ENCODE peak calls at places on chromosomes 12 and 14, in four cellular contexts. A is left ventricle myocardium inferior; L is CD4-positive, alpha-beta T cell; U is neural progenitor cell. Y is an unnamed sample.
A peak's percentile ranks its signal among the peaks of the same experiment; 100 is the strongest.

GRCh38 chr12:62922539-62922938 is 12.4 kb downstream of the PPM1H start:
- DNase-seq in L (no peak), U (no peak), A (no peak), Y (no peak)

GRCh38 chr12:95480230-95480629 is 6.3 kb downstream of the METAP2 start:
- DNase-seq in U (no peak), L (no peak), A (no peak), Y (no peak)

GRCh38 chr12:104570174-104570907 is 113.6 kb downstream of the CHST11 start:
- DNase-seq in U (no peak), A (no peak), L (no peak), Y (no peak)

GRCh38 chr12:125203145-125203765 is 138.0 kb downstream of the AACS start:
- DNase-seq in U (no peak), L (no peak), A (no peak), Y (no peak)

GRCh38 chr12:78343657-78344056 is 513.0 kb downstream of the NAV3 start:
- DNase-seq in A (no peak), U (no peak), L (no peak), Y (no peak)

GRCh38 chr14:45699451-45699850 is 446.4 kb upstream of the MIS18BP1 start:
- DNase-seq in L (no peak), U (no peak), A (no peak), Y (no peak)

GRCh38 chr14:79161576-79161975 is 991.4 kb downstream of the NRXN3 start:
- DNase-seq in L (no peak), A (no peak), U (peak; percentile 80), Y (no peak)

GRCh38 chr12:49979061-49979586 is 6.4 kb downstream of the AQP6 start:
- DNase-seq in L (no peak), U (no peak), A (no peak), Y (no peak)

GRCh38 chr14:103541494-103541943 is 12.5 kb downstream of the TRMT61A start:
- DNase-seq in L (no peak), A (no peak), U (no peak), Y (no peak)

GRCh38 chr12:50569876-50570275 is 65.1 kb downstream of the DIP2B start:
- DNase-seq in L (no peak), A (no peak), U (no peak), Y (no peak)

GRCh38 chr14:27668531-27668930 is 1070.7 kb upstream of the NOVA1 start:
- DNase-seq in L (no peak), A (no peak), U (no peak), Y (no peak)

DNA sequence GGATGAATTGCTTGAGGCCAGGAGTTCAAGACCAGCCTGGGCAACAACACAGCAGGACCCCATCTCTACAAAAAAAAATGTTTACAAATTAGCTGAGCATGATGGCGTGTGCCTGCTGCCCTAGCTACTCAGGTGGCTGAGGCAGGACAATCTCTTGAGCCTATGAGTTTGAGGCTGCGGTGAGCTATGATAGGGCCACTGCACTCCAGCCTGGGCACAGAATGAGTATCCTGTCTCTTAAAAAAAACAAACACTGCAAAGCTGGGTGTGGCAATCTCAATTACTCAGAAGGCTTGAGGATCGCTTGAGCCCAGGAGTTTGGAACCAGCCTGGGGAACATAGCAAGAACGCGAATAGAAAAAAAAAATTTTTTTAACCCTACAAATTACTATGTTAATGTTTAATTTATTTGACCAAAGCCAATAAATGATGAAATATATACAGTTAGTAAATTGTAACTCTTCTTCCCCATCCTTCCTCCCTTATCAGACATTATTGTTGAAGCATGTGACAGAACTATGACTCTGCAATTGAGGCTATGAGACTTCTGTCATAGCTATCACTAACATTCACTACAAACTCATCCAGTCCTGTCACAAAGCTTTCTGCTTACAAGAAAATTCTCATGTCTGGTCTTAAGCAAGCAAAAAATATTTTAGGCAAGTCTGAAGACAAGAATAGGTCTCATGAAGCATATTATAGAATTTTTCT is 9.8 kb downstream of the BTBD7 start:
- DNase-seq in A (no peak), U (no peak), L (no peak), Y (no peak)
- H3K9me3 ChIP-seq in A (no peaks in the 10 kb centered on the region), U (no peaks in the 10 kb centered on the region), L (no peaks in the 10 kb centered on the region), Y (no peaks in the 10 kb centered on the region)

GRCh38 chr14:26200675-26201074 is 397.2 kb downstream of the NOVA1 start:
- DNase-seq in U (no peak), L (no peak), A (no peak), Y (no peak)

GRCh38 chr14:26204954-26205479 is 392.8 kb downstream of the NOVA1 start:
- DNase-seq in U (peak; percentile 80), A (peak; percentile 39), L (no peak), Y (no peak)

GRCh38 chr14:26204362-26204953 is 393.4 kb downstream of the NOVA1 start:
- DNase-seq in L (no peak), A (no peak), U (peak; percentile 53), Y (no peak)

DNA sequence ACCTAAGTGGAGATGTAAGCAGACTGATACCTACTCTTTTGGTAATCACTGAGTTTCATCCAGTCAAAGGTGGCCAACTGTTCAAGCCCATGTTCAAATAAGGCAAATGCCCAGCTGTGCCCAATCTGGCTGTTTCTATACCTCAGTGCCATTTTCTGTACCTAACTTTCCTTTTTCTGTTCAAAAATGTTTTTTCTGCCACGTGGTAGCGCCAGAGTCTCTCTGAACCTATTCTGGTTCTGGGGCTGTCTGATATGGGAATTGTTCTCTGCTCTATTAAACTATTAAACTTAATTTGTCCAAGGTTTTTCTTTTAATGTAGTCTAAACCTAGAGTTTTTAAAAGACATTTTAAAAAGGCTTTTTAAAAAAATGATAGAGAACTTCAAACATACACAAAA is 391.2 kb downstream of the NOVA1 start:
- DNase-seq in L (no peak), U (no peak), A (no peak), Y (no peak)
- H3K9me3 ChIP-seq in L (peaks cover 3% of the 10 kb centered on the region), U (no peaks in the 10 kb centered on the region), A (no peaks in the 10 kb centered on the region), Y (no peaks in the 10 kb centered on the region)

DNA sequence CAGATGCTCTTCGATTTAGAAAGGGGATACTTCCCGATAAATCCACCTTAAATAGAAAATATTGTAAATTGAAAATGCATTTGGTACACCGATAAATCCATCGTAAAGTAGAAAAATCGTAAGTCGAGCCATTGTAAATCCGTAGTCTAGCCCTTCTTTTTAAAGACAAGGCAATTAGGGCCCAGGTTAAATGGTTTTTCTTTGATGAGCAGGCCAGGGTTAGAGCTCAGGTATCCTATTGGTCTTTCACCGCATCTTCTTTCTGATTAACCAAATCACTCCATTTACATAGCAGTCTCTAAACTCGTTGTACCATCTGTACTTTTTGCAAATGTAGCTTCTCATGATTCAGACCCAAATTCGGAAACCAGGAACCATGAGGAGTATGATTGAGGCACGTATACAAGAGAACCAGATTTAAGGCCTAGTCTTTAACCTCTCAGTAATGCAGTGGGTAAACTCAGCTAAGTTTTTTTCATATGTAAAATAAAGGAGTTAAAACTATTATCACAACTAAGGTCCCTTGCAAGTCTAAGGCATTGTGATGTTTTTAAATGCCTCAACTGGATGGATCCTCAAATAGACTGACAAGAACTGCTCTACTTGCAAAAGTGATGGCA is 2.2 kb upstream of the YAF2 start:
- DNase-seq in U (no peak), L (no peak), A (no peak), Y (no peak)
- H3K9me3 ChIP-seq in U (no peaks in the 10 kb centered on the region), L (no peaks in the 10 kb centered on the region), A (no peaks in the 10 kb centered on the region), Y (no peaks in the 10 kb centered on the region)

GRCh38 chr14:20138520-20138919 is at the start of gene OR4N5:
- DNase-seq in A (no peak), L (no peak), U (no peak), Y (no peak)
- H3K9me3 ChIP-seq in A (no peaks in the 10 kb centered on the region), L (no peaks in the 10 kb centered on the region), U (peaks cover 46% of the 10 kb centered on the region), Y (no peaks in the 10 kb centered on the region)